ENCODE peak calls at places on chromosomes 7 and 10, in eight cellular contexts. One of them, this sample, is unnamed.

GRCh38 chr10:133142523-133143199 is 17.4 kb upstream of the KNDC1 start:
- DNase-seq in AG04450: no peak
- DNase-seq in transverse colon: no peak
- DNase-seq in Peyer's patch: peak; percentile 31
- DNase-seq in psoas muscle: no peak
- DNase-seq in heart right ventricle: no peak
- DNase-seq in heart left ventricle: peak; percentile 9
- DNase-seq in endodermal cell: peak; percentile 63
- DNase-seq in this sample: peak; percentile 30

GRCh38 chr7:22979861-22980260 is 34.1 kb downstream of the HYCC1 start:
- DNase-seq in AG04450: no peak
- DNase-seq in endodermal cell: no peak
- DNase-seq in heart right ventricle: no peak
- DNase-seq in heart left ventricle: no peak
- DNase-seq in transverse colon: no peak
- DNase-seq in psoas muscle: no peak
- DNase-seq in Peyer's patch: no peak
- DNase-seq in this sample: no peak

GRCh38 chr10:132614431-132615341 is 77.1 kb downstream of the INPP5A start:
- DNase-seq in psoas muscle: no peak
- DNase-seq in heart right ventricle: no peak
- DNase-seq in AG04450: no peak
- DNase-seq in Peyer's patch: peak; percentile 40
- DNase-seq in transverse colon: no peak
- DNase-seq in endodermal cell: no peak
- DNase-seq in heart left ventricle: no peak
- DNase-seq in this sample: no peak

GRCh38 chr10:80132299-80133139 is at the start of gene PLAC9:
- DNase-seq in AG04450: no peak
- DNase-seq in endodermal cell: peak; percentile 84
- DNase-seq in Peyer's patch: no peak
- DNase-seq in psoas muscle: peak; percentile 69
- DNase-seq in heart right ventricle: peak; percentile 68
- DNase-seq in heart left ventricle: peak; percentile 78
- DNase-seq in transverse colon: no peak
- DNase-seq in this sample: no peak

GRCh38 chr10:18610517-18610916 is 40.9 kb downstream of the NSUN6 start:
- DNase-seq in endodermal cell: peak; percentile 52
- DNase-seq in Peyer's patch: peak; percentile 64
- DNase-seq in heart left ventricle: no peak
- DNase-seq in AG04450: no peak
- DNase-seq in psoas muscle: no peak
- DNase-seq in heart right ventricle: no peak
- DNase-seq in transverse colon: peak; percentile 35
- DNase-seq in this sample: no peak

GRCh38 chr7:141537906-141538305 is 13.3 kb upstream of the AGK start:
- DNase-seq in heart right ventricle: no peak
- DNase-seq in Peyer's patch: no peak
- DNase-seq in endodermal cell: no peak
- DNase-seq in heart left ventricle: no peak
- DNase-seq in transverse colon: no peak
- DNase-seq in AG04450: no peak
- DNase-seq in psoas muscle: no peak
- DNase-seq in this sample: no peak

GRCh38 chr7:118492466-118492865 is 268.0 kb downstream of the ANKRD7 start:
- DNase-seq in heart right ventricle: no peak
- DNase-seq in psoas muscle: no peak
- DNase-seq in AG04450: no peak
- DNase-seq in transverse colon: no peak
- DNase-seq in endodermal cell: no peak
- DNase-seq in Peyer's patch: no peak
- DNase-seq in heart left ventricle: no peak
- DNase-seq in this sample: no peak

GRCh38 chr7:13071999-13072398 is 384.6 kb downstream of the ARL4A start:
- DNase-seq in heart left ventricle: no peak
- DNase-seq in transverse colon: no peak
- DNase-seq in heart right ventricle: no peak
- DNase-seq in AG04450: no peak
- DNase-seq in psoas muscle: no peak
- DNase-seq in Peyer's patch: no peak
- DNase-seq in endodermal cell: no peak
- DNase-seq in this sample: no peak

GRCh38 chr10:126013489-126014281 is 117.3 kb downstream of the FANK1 start:
- DNase-seq in heart right ventricle: no peak
- DNase-seq in heart left ventricle: no peak
- DNase-seq in transverse colon: no peak
- DNase-seq in Peyer's patch: no peak
- DNase-seq in endodermal cell: peak; percentile 79
- DNase-seq in AG04450: peak; percentile 83
- DNase-seq in psoas muscle: no peak
- DNase-seq in this sample: no peak

GRCh38 chr7:104767113-104767512 is 246.9 kb upstream of the KMT2E start:
- DNase-seq in psoas muscle: no peak
- DNase-seq in transverse colon: no peak
- DNase-seq in heart left ventricle: no peak
- DNase-seq in AG04450: no peak
- DNase-seq in heart right ventricle: no peak
- DNase-seq in endodermal cell: no peak
- DNase-seq in Peyer's patch: no peak
- DNase-seq in this sample: no peak

GRCh38 chr10:21953585-21954057 is 49.9 kb downstream of the DNAJC1 start:
- DNase-seq in heart left ventricle: no peak
- DNase-seq in psoas muscle: no peak
- DNase-seq in Peyer's patch: no peak
- DNase-seq in AG04450: no peak
- DNase-seq in endodermal cell: no peak
- DNase-seq in heart right ventricle: no peak
- DNase-seq in transverse colon: no peak
- DNase-seq in this sample: no peak

GRCh38 chr7:47422631-47423030 is 159.3 kb downstream of the TNS3 start:
- DNase-seq in psoas muscle: no peak
- DNase-seq in heart left ventricle: no peak
- DNase-seq in Peyer's patch: peak; percentile 13
- DNase-seq in transverse colon: no peak
- DNase-seq in endodermal cell: no peak
- DNase-seq in heart right ventricle: no peak
- DNase-seq in AG04450: no peak
- DNase-seq in this sample: no peak

GRCh38 chr10:22229756-22230330 is 12.0 kb upstream of the EBLN1 start:
- DNase-seq in psoas muscle: no peak
- DNase-seq in AG04450: no peak
- DNase-seq in heart left ventricle: no peak
- DNase-seq in transverse colon: no peak
- DNase-seq in Peyer's patch: no peak
- DNase-seq in heart right ventricle: no peak
- DNase-seq in endodermal cell: no peak
- DNase-seq in this sample: no peak

GRCh38 chr10:6382081-6382480 is 179.3 kb downstream of the PFKFB3 start:
- DNase-seq in transverse colon: peak; percentile 15
- DNase-seq in heart right ventricle: no peak
- DNase-seq in AG04450: peak; percentile 61
- DNase-seq in psoas muscle: no peak
- DNase-seq in endodermal cell: no peak
- DNase-seq in Peyer's patch: peak; percentile 60
- DNase-seq in heart left ventricle: peak; percentile 44
- DNase-seq in this sample: peak; percentile 31

GRCh38 chr10:93413252-93413689 is 68.9 kb downstream of the MYOF start:
- DNase-seq in endodermal cell: no peak
- DNase-seq in heart right ventricle: no peak
- DNase-seq in transverse colon: no peak
- DNase-seq in Peyer's patch: peak; percentile 55
- DNase-seq in AG04450: no peak
- DNase-seq in heart left ventricle: no peak
- DNase-seq in psoas muscle: no peak
- DNase-seq in this sample: peak; percentile 14

GRCh38 chr10:119022846-119023552 is 6.5 kb upstream of the NANOS1 start:
- DNase-seq in AG04450: no peak
- DNase-seq in Peyer's patch: no peak
- DNase-seq in heart right ventricle: no peak
- DNase-seq in endodermal cell: peak; percentile 91
- DNase-seq in heart left ventricle: no peak
- DNase-seq in transverse colon: no peak
- DNase-seq in psoas muscle: no peak
- DNase-seq in this sample: no peak

GRCh38 chr7:95155965-95156364 is 168.4 kb downstream of the PON1 start:
- DNase-seq in transverse colon: no peak
- DNase-seq in Peyer's patch: no peak
- DNase-seq in AG04450: no peak
- DNase-seq in heart left ventricle: no peak
- DNase-seq in psoas muscle: no peak
- DNase-seq in heart right ventricle: no peak
- DNase-seq in endodermal cell: no peak
- DNase-seq in this sample: no peak

GRCh38 chr10:29608062-29608461 is 26.7 kb downstream of the SVIL start:
- DNase-seq in endodermal cell: peak; percentile 60
- DNase-seq in psoas muscle: peak; percentile 64
- DNase-seq in Peyer's patch: no peak
- DNase-seq in heart left ventricle: peak; percentile 83
- DNase-seq in transverse colon: no peak
- DNase-seq in AG04450: no peak
- DNase-seq in heart right ventricle: peak; percentile 67
- DNase-seq in this sample: no peak

GRCh38 chr10:75295901-75296441 is 60.2 kb upstream of the COMTD1 start:
- DNase-seq in heart right ventricle: no peak
- DNase-seq in endodermal cell: no peak
- DNase-seq in transverse colon: no peak
- DNase-seq in AG04450: no peak
- DNase-seq in Peyer's patch: no peak
- DNase-seq in psoas muscle: no peak
- DNase-seq in heart left ventricle: peak; percentile 43
- DNase-seq in this sample: no peak

GRCh38 chr10:82128527-82128926 is 253.5 kb downstream of the NRG3 start:
- DNase-seq in heart right ventricle: no peak
- DNase-seq in transverse colon: no peak
- DNase-seq in endodermal cell: no peak
- DNase-seq in Peyer's patch: no peak
- DNase-seq in AG04450: no peak
- DNase-seq in psoas muscle: no peak
- DNase-seq in heart left ventricle: no peak
- DNase-seq in this sample: no peak

GRCh38 chr10:132688580-132689420 is 97.1 kb downstream of the NKX6-2 start:
- DNase-seq in Peyer's patch: peak; percentile 25
- DNase-seq in transverse colon: no peak
- DNase-seq in endodermal cell: peak; percentile 28
- DNase-seq in AG04450: no peak
- DNase-seq in psoas muscle: peak; percentile 1
- DNase-seq in heart left ventricle: peak; percentile 11
- DNase-seq in heart right ventricle: no peak
- DNase-seq in this sample: no peak

GRCh38 chr7:98178762-98179490 is 32.3 kb upstream of the BHLHA15 start:
- DNase-seq in heart right ventricle: no peak
- DNase-seq in endodermal cell: no peak
- DNase-seq in heart left ventricle: no peak
- DNase-seq in transverse colon: no peak
- DNase-seq in AG04450: no peak
- DNase-seq in Peyer's patch: no peak
- DNase-seq in psoas muscle: no peak
- DNase-seq in this sample: no peak

GRCh38 chr10:75407296-75407715 is 5.7 kb upstream of the ZNF503 start:
- DNase-seq in psoas muscle: no peak
- DNase-seq in Peyer's patch: no peak
- DNase-seq in heart right ventricle: no peak
- DNase-seq in transverse colon: no peak
- DNase-seq in AG04450: no peak
- DNase-seq in endodermal cell: peak; percentile 80
- DNase-seq in heart left ventricle: no peak
- DNase-seq in this sample: no peak

DNA sequence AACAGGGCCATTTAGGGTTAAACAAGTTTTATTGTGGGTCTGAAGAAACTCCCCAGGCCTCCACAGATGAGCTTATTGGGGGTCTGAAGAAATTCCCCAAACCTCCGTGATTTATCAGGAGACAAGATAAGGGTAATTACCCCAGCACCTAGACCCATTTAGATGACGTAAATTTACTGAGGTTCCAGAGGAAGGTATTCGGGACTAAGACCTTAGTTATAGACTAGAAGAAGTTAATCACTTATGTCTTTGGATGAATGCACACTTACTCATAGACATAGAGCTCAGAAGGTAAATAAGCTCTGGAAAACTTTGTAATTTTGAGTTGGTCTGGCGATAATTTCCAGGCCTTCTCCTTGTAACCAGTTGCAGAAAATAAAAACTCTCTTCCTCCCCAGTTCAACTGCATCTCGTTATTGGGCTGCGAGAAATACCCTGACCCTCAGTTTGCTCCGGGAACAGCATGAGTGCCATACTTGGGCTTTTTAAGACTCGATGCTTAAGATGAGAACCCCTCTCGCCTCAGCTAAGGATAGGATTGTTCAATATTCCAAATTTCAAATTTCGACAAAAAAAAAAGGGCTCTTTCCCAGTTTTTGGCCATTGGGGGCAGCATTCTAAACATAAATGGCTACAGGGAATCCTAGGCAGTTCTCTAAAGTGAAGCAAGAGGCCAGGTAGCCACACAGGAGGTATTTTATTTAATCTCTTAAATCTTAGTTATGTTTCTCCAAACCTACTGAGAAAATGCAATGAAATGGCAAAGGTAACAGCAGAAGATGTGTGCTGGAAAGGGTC is 74.7 kb upstream of the PFKP start:
- DNase-seq in transverse colon: no peak
- DNase-seq in psoas muscle: no peak
- DNase-seq in heart right ventricle: no peak
- DNase-seq in AG04450: no peak
- DNase-seq in heart left ventricle: no peak
- DNase-seq in endodermal cell: no peak
- DNase-seq in Peyer's patch: no peak
- DNase-seq in this sample: no peak
- TF ChIP-seq CTCF in transverse colon: no peak
- TF ChIP-seq CTCF in psoas muscle: no peak
- TF ChIP-seq CTCF in heart right ventricle: no peak
- TF ChIP-seq CTCF in AG04450: peak; percentile 36
- TF ChIP-seq CTCF in heart left ventricle: no peak
- TF ChIP-seq CTCF in endodermal cell: peak; percentile 64
- TF ChIP-seq CTCF in Peyer's patch: no peak
- TF ChIP-seq CTCF in this sample: no peak

GRCh38 chr10:97220371-97220770 is 34.6 kb upstream of the SLIT1 start:
- DNase-seq in Peyer's patch: no peak
- DNase-seq in psoas muscle: no peak
- DNase-seq in heart right ventricle: no peak
- DNase-seq in endodermal cell: no peak
- DNase-seq in transverse colon: no peak
- DNase-seq in heart left ventricle: no peak
- DNase-seq in AG04450: no peak
- DNase-seq in this sample: no peak
- H3K27ac ChIP-seq in Peyer's patch: no peak overlapping the region
- H3K27ac ChIP-seq in psoas muscle: no peak overlapping the region
- H3K27ac ChIP-seq in heart right ventricle: no peak overlapping the region
- H3K27ac ChIP-seq in endodermal cell: no peak overlapping the region
- H3K27ac ChIP-seq in transverse colon: no peak overlapping the region
- H3K27ac ChIP-seq in heart left ventricle: no peak overlapping the region
- H3K27ac ChIP-seq in AG04450: no peak overlapping the region
- H3K27ac ChIP-seq in this sample: no peak overlapping the region

GRCh38 chr10:123517901-123518300 is 148.3 kb upstream of the GPR26 start:
- DNase-seq in endodermal cell: no peak
- DNase-seq in transverse colon: no peak
- DNase-seq in psoas muscle: no peak
- DNase-seq in heart left ventricle: no peak
- DNase-seq in Peyer's patch: no peak
- DNase-seq in AG04450: no peak
- DNase-seq in heart right ventricle: no peak
- DNase-seq in this sample: no peak
- H3K9me3 ChIP-seq in endodermal cell: no peaks in the 10 kb centered on the region
- H3K9me3 ChIP-seq in transverse colon: no peaks in the 10 kb centered on the region
- H3K9me3 ChIP-seq in psoas muscle: no peaks in the 10 kb centered on the region
- H3K9me3 ChIP-seq in heart left ventricle: no peaks in the 10 kb centered on the region
- H3K9me3 ChIP-seq in Peyer's patch: no peaks in the 10 kb centered on the region
- H3K9me3 ChIP-seq in AG04450: peaks cover 78% of the 10 kb centered on the region
- H3K9me3 ChIP-seq in heart right ventricle: no peaks in the 10 kb centered on the region
- H3K9me3 ChIP-seq in this sample: no peaks in the 10 kb centered on the region

GRCh38 chr7:100865372-100865911 is 1.7 kb upstream of the TRIP6 start:
- DNase-seq in psoas muscle: no peak
- DNase-seq in AG04450: no peak
- DNase-seq in heart left ventricle: no peak
- DNase-seq in transverse colon: no peak
- DNase-seq in Peyer's patch: no peak
- DNase-seq in heart right ventricle: no peak
- DNase-seq in endodermal cell: peak; percentile 81
- DNase-seq in this sample: no peak
- TF ChIP-seq CTCF in psoas muscle: no peak
- TF ChIP-seq CTCF in AG04450: no peak
- TF ChIP-seq CTCF in heart left ventricle: no peak
- TF ChIP-seq CTCF in transverse colon: no peak
- TF ChIP-seq CTCF in Peyer's patch: no peak
- TF ChIP-seq CTCF in heart right ventricle: no peak
- TF ChIP-seq CTCF in endodermal cell: peak; percentile 55
- TF ChIP-seq CTCF in this sample: no peak